ENCODE peak calls at places on chromosomes 11 and 22, in four cellular contexts. B is astrocyte of the spinal cord, P is OCI-LY7, F is MM.1S. J is an unnamed sample.

GRCh38 chr22:19085233-19086043 is 36.8 kb downstream of the DGCR2 start:
- DNase-seq in F (peak), B (peak), P (peak), J (peak)

GRCh38 chr11:18495268-18495667 is 31.5 kb downstream of the TSG101 start:
- DNase-seq in B (no peak), P (peak), F (no peak), J (no peak)

GRCh38 chr22:38782402-38783094 is 11.4 kb downstream of the DNAL4 start:
- DNase-seq in B (peak), P (no peak), F (no peak), J (no peak)

GRCh38 chr11:17691550-17691949 is 27.8 kb upstream of the MYOD1 start:
- DNase-seq in P (no peak), B (no peak), F (no peak), J (no peak)

GRCh38 chr22:35617137-35617755 is at the start of gene MB:
- DNase-seq in P (no peak), B (no peak), F (no peak), J (no peak)

GRCh38 chr11:130909650-130910049 is 6.6 kb downstream of the SNX19 start:
- DNase-seq in B (peak), P (no peak), F (no peak), J (no peak)

GRCh38 chr11:13286247-13286821 is 8.7 kb downstream of the BMAL1 start:
- DNase-seq in B (no peak), P (no peak), F (no peak), J (no peak)

GRCh38 chr22:26484360-26484706 is 656 bp downstream of the SRRD start:
- DNase-seq in F (peak), B (no peak), P (peak), J (no peak)

GRCh38 chr11:61460986-61461385 is 31.1 kb downstream of the SDHAF2 start:
- DNase-seq in P (no peak), B (no peak), F (no peak), J (no peak)

GRCh38 chr11:121839821-121840220 is 276.2 kb downstream of the BLID start:
- DNase-seq in P (no peak), B (peak), F (no peak), J (no peak)

GRCh38 chr11:36034572-36035331 is 90.9 kb downstream of the LDLRAD3 start:
- DNase-seq in F (no peak), P (no peak), B (peak), J (no peak)

GRCh38 chr11:63829823-63830489 is 9.0 kb upstream of the MARK2 start:
- DNase-seq in F (no peak), P (peak), B (peak), J (no peak)

GRCh38 chr11:56716379-56716854 is 17.5 kb downstream of the OR9G1 start:
- DNase-seq in F (no peak), B (no peak), P (no peak), J (no peak)

GRCh38 chr11:71421392-71421950 is 26.7 kb downstream of the DHCR7 start:
- DNase-seq in P (peak), F (peak), B (no peak), J (no peak)

GRCh38 chr11:6734616-6735015 is 37.2 kb downstream of the OR2AG2 start:
- DNase-seq in P (no peak), B (no peak), F (no peak), J (no peak)

GRCh38 chr11:84130646-84131427 is 844.7 kb upstream of the CCDC90B start:
- DNase-seq in B (no peak), F (no peak), P (no peak), J (no peak)

GRCh38 chr22:27315833-27316232 is 485.7 kb downstream of the MN1 start:
- DNase-seq in P (no peak), B (no peak), F (no peak), J (no peak)

GRCh38 chr11:76038608-76039007 is 167.7 kb downstream of the WNT11 start:
- DNase-seq in F (no peak), B (no peak), P (no peak), J (no peak)

GRCh38 chr11:6468712-6469495 is 4.8 kb downstream of the TRIM3 start:
- DNase-seq in P (peak), B (peak), F (no peak), J (peak)

GRCh38 chr11:68408512-68408911 is 52.0 kb upstream of the PPP6R3 start:
- DNase-seq in P (no peak), F (no peak), B (no peak), J (no peak)

GRCh38 chr11:133934599-133935550 is 21.9 kb downstream of the IGSF9B start:
- DNase-seq in B (no peak), P (no peak), F (no peak), J (no peak)

GRCh38 chr11:16195659-16196058 is 160.7 kb downstream of the SOX6 start:
- DNase-seq in F (no peak), B (peak), P (no peak), J (no peak)

GRCh38 chr11:45671246-45672171 is 6.1 kb upstream of the CHST1 start:
- DNase-seq in B (no peak), P (no peak), F (no peak), J (no peak)

GRCh38 chr22:45204241-45204640 is 36.5 kb downstream of the KIAA0930 start:
- DNase-seq in P (no peak), F (no peak), B (no peak), J (no peak)

GRCh38 chr11:64776875-64777274 is 1.5 kb downstream of the SF1 start:
- DNase-seq in P (no peak), F (no peak), B (no peak), J (no peak)

GRCh38 chr11:93570759-93571413 is 27.7 kb upstream of the SMCO4 start:
- DNase-seq in P (no peak), B (peak), F (no peak), J (no peak)

GRCh38 chr11:46914910-46915309 is 3.4 kb downstream of the LRP4 start:
- DNase-seq in B (no peak), P (no peak), F (no peak), J (no peak)

GRCh38 chr11:575996-576756 is at the start of gene PHRF1:
- DNase-seq in B (peak), F (peak), P (peak), J (peak)

GRCh38 chr11:20126724-20127123 is 33.6 kb downstream of the DBX1 start:
- DNase-seq in F (no peak), B (peak), P (no peak), J (no peak)

GRCh38 chr11:32325187-32325586 is 110.2 kb downstream of the WT1 start:
- DNase-seq in B (no peak), P (no peak), F (no peak), J (no peak)

GRCh38 chr11:118009821-118010737 is 23.9 kb downstream of the IL10RA start:
- DNase-seq in B (no peak), F (no peak), P (peak), J (no peak)

GRCh38 chr11:95157824-95158223 is 68.2 kb downstream of the ENDOD1 start:
- DNase-seq in P (no peak), F (no peak), B (no peak), J (no peak)

GRCh38 chr22:48359613-48359965 is 1468.1 kb downstream of the BRD1 start:
- DNase-seq in B (no peak), F (no peak), P (no peak), J (no peak)

GRCh38 chr11:110249066-110249465 is 47.3 kb downstream of the RDX start:
- DNase-seq in P (no peak), B (no peak), F (no peak), J (no peak)
- TF ChIP-seq CTCF in P (peak), B (peak), F (no peak), J (no peak)

DNA sequence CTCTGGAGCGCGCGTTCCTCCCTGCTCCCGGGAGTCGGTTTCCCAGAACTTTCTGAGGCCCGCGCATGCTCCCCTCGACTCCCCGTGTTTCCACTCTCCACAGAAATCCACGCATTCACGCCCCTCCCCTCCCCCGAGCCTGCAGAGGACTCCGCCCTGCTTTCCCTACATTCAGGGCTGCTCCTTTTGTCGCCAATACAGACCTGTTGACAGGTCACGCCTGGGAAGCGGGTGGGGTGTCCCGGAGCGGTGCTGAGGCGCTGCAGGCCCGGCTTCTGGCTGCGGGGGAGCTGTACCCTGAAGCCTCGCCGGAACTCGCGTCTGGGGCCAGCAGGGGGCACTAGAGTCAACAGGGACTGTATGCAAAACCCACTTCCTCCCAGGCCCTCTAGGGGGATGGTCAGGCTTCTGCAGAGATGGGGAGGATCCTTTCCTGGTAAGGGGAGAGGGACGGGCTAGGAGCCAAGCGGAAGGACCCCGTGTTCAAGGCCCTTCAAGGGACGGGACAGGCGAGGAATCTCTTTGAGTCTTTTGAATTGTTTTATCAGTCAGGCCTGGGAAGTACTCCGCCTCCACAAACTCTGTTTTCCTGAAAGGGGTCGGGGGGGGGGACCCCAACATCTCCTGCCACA is at the start of gene PRAME:
- DNase-seq in F (peak), P (peak), B (no peak), J (peak)
- TF ChIP-seq CTCF in F (peak), P (peak), B (peak), J (peak)

DNA sequence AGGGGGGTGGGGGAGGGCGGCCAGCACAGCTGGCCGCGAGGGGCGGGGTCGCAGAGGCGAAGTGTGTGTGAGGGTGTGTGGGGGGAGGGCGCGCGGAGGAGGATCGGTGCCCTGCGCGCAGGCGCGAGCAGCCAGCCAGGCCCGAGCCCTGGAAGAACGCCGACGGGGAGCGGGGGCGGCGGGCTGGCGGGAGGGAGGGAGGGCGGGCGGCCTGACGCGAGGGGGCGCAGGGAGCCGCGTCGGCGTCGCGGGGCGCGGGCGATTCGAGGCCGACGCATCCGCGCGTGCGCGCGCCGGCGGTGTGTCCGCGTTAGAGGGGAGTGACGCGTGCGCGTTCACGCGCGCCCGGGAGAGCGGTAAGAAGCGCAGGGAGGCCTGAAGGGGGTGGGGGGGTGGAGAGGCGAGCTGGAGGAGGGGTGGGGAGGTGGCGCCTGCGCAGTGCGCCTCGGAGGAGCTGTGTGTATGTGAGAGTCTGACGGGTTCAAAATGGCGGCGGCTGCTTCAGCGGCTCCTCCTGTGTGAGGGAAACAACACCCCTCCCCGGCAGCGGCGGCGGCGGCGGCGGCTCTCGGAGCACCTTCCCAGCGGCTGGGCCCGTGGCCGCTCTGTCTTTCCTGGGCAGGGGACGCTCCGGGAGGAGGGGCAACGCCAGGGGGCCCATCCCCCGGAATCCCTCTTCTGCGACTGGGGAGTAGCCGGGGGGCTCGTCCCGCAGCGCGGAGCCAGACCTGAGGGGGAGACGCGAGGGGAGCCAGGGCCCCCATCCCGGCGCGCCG is at the start of gene KDM2A:
- DNase-seq in P (peak), B (peak), F (peak), J (peak)
- TF ChIP-seq CTCF in P (no peak), B (no peak), F (no peak), J (no peak)

GRCh38 chr11:78630155-78630554 is 55.5 kb upstream of the NARS2 start:
- DNase-seq in F (no peak), B (no peak), P (no peak), J (no peak)

GRCh38 chr11:78635814-78636506 is 61.3 kb upstream of the NARS2 start:
- DNase-seq in F (peak), B (no peak), P (no peak), J (peak)

GRCh38 chr11:78633516-78634310 is 59.0 kb upstream of the NARS2 start:
- DNase-seq in F (no peak), P (no peak), B (no peak), J (no peak)

DNA sequence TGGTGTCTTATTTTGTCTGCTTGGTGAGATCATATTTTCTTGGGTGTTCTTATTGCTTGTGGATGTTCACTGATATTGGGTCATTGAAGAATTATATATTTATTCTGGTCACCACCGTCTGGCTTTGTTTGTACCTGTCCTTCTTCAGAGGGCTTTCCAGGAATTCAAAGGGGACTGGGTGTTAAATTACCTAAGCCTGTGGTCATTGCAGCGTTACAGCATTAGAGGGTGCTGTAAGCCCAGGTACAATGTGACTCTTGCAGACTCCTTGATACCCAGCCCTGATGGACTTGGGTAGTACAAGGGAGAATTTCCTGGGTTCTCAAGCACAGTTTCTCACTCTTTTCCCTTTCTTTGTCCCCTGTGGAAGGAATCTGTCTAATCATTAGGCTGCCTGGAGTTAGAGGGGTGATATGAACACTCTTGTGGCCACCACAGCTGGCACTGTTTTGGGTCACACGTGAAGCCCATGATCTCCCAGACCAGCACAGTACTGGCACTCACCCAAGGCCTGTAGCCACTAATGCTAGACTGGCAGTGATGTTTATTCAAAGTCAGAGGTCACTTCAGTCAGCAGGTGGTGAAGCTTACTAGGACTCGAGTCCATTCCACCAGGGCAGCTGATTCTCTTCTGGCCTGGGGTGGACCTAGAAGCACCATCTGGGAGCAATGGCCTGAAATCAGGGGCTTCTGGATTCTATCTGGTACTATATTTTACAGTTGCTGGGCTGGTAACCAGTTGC is 56.1 kb upstream of the NARS2 start:
- DNase-seq in P (no peak), F (no peak), B (no peak), J (no peak)
- TF ChIP-seq CTCF in P (peak), F (no peak), B (no peak), J (no peak)

GRCh38 chr11:102664001-102664752 is 39.0 kb upstream of the MMP20 start:
- DNase-seq in B (no peak), F (no peak), P (peak), J (no peak)
- TF ChIP-seq CTCF in B (peak), F (peak), P (peak), J (peak)

GRCh38 chr11:134944131-134944530 is 532.1 kb upstream of the B3GAT1 start:
- DNase-seq in F (no peak), B (no peak), P (no peak), J (no peak)

GRCh38 chr11:134944986-134945385 is 532.9 kb upstream of the B3GAT1 start:
- DNase-seq in B (no peak), F (no peak), P (no peak), J (no peak)

GRCh38 chr11:134945993-134946392 is 534.0 kb upstream of the B3GAT1 start:
- DNase-seq in F (no peak), P (no peak), B (no peak), J (no peak)

GRCh38 chr11:134942633-134943032 is 530.6 kb upstream of the B3GAT1 start:
- DNase-seq in B (peak), F (no peak), P (no peak), J (no peak)

GRCh38 chr11:134943544-134943943 is 531.5 kb upstream of the B3GAT1 start:
- DNase-seq in P (no peak), B (no peak), F (no peak), J (no peak)
- TF ChIP-seq CTCF in P (no peak), B (no peak), F (no peak), J (no peak)

GRCh38 chr22:46390652-46391301 is 55.3 kb downstream of the TRMU start:
- DNase-seq in B (peak), P (no peak), F (no peak), J (no peak)
- TF ChIP-seq CTCF in B (peak), P (no peak), F (no peak), J (no peak)